ENCODE peak calls at places on chromosomes 13 and 19, in six cellular contexts. S is HepG2, G is H1, F is GM12878, X is GM12891, O is K562. K is an unnamed sample.

GRCh38 chr13:49622174-49622946 is 5.9 kb upstream of the ARL11 start:
- DNase-seq in F (no peak), G (no peak), X (no peak), O (no peak), S (peak; percentile 48), K (no peak)

GRCh38 chr13:59024434-59024833 is 1139.3 kb downstream of the DIAPH3 start:
- DNase-seq in X (no peak), S (no peak), F (no peak), G (no peak), O (no peak), K (no peak)

GRCh38 chr19:32830231-32831014 is 39.1 kb downstream of the SLC7A9 start:
- DNase-seq in F (no peak), O (no peak), S (no peak), G (no peak), X (no peak), K (no peak)

GRCh38 chr13:35988648-35989081 is 142.5 kb downstream of the DCLK1 start:
- DNase-seq in G (no peak), X (no peak), O (no peak), S (no peak), F (no peak), K (no peak)

GRCh38 chr19:41934849-41935374 is 6.7 kb upstream of the ERFL start:
- DNase-seq in G (peak; percentile 62), X (no peak), O (peak; percentile 80), S (peak; percentile 58), F (no peak), K (peak; percentile 84)

GRCh38 chr13:46632171-46632570 is 79.2 kb downstream of the LRCH1 start:
- DNase-seq in G (no peak), O (no peak), S (no peak), X (no peak), F (no peak), K (no peak)

GRCh38 chr19:42281175-42282035 is 12.4 kb downstream of the CIC start:
- DNase-seq in F (no peak), O (peak; percentile 62), G (no peak), S (peak; percentile 76), X (no peak), K (no peak)

GRCh38 chr19:27752530-27753184 is 1460.3 kb downstream of the UQCRFS1 start:
- DNase-seq in X (no peak), G (no peak), O (no peak), F (no peak), S (no peak), K (no peak)

GRCh38 chr13:41505209-41505835 is 48.0 kb downstream of the RGCC start:
- DNase-seq in F (no peak), O (no peak), X (no peak), S (no peak), G (no peak), K (no peak)

GRCh38 chr13:44437356-44438233 is 64.0 kb downstream of the SERP2 start:
- DNase-seq in O (no peak), F (no peak), X (no peak), G (no peak), S (peak; percentile 35), K (no peak)

GRCh38 chr19:35458821-35459391 is 10.8 kb downstream of the FFAR2 start:
- DNase-seq in F (peak; percentile 64), G (no peak), X (no peak), O (no peak), S (peak; percentile 92), K (no peak)

GRCh38 chr13:100608906-100609305 is 20.3 kb upstream of the GGACT start:
- DNase-seq in S (no peak), X (peak; percentile 64), O (peak; percentile 81), G (no peak), F (peak; percentile 17), K (peak; percentile 35)

GRCh38 chr13:111939285-111940278 is 127.4 kb upstream of the SOX1 start:
- DNase-seq in X (no peak), S (no peak), G (no peak), F (no peak), O (no peak), K (no peak)

GRCh38 chr19:54364775-54365257 is at the start of gene LAIR1:
- DNase-seq in G (no peak), X (no peak), S (no peak), O (no peak), F (no peak), K (no peak)

GRCh38 chr13:54433511-54434206 is 1405.0 kb downstream of the OLFM4 start:
- DNase-seq in G (no peak), F (no peak), S (peak; percentile 10), O (no peak), X (no peak), K (no peak)

GRCh38 chr13:75855847-75856246 is 219.7 kb downstream of the LMO7 start:
- DNase-seq in X (no peak), G (no peak), O (no peak), S (no peak), F (no peak), K (no peak)

GRCh38 chr19:46972301-46972700 is 47.3 kb upstream of the NPAS1 start:
- DNase-seq in S (no peak), O (no peak), G (no peak), F (no peak), X (no peak), K (no peak)

GRCh38 chr13:106230450-106230849 is 305.0 kb downstream of the EFNB2 start:
- DNase-seq in S (no peak), X (no peak), F (no peak), G (no peak), O (no peak), K (no peak)

GRCh38 chr13:24505756-24506155 is 6.8 kb downstream of the PARP4 start:
- DNase-seq in F (no peak), G (no peak), S (no peak), O (no peak), X (no peak), K (no peak)

GRCh38 chr19:10252707-10253106 is 693 bp downstream of the MRPL4 start:
- DNase-seq in S (no peak), X (no peak), G (no peak), F (no peak), O (no peak), K (no peak)

GRCh38 chr19:42091300-42092266 is 15.6 kb downstream of the ZNF574 start:
- DNase-seq in G (no peak), O (no peak), X (no peak), S (no peak), F (no peak), K (no peak)

GRCh38 chr19:15532779-15533521 is 24.6 kb downstream of the CYP4F22 start:
- DNase-seq in O (no peak), F (peak; percentile 25), S (no peak), X (no peak), G (no peak), K (no peak)

GRCh38 chr13:100835695-100836094 is 161.1 kb upstream of the TMTC4 start:
- DNase-seq in O (no peak), F (no peak), X (no peak), S (no peak), G (no peak), K (no peak)

GRCh38 chr19:23436944-23437343 is 41.7 kb upstream of the ZNF91 start:
- DNase-seq in F (no peak), O (peak; percentile 11), G (no peak), S (no peak), X (no peak), K (no peak)

DNA sequence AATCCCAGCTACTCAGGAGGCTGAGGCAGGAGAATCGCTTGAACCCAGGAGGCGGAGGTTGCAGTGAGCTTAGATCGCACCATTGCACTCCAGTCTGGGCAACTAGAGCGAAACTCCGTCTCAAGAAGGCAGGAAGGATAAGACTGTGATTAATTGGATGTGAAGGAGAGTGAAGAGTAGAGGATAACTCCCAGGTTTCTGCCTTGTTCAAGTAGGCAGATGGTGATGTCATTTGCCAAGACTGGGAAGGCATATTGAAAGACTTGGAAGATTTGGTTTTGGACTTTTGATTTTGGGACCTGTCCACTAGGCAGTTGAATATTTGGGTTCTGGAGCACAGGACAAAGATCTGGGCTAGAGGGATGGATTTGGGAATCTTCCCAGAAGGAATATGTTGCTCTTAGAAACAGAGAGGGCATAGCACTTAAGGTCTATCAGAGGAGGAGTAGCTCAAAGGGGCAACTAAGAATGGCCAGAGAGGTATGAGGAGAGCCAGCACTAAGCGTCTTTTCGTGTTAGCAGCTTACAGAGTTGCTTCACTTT is 20.0 kb downstream of the GARRE1 start:
- DNase-seq in S (no peak), X (no peak), F (no peak), O (no peak), G (no peak), K (no peak)
- TF ChIP-seq TAF1 in S (no peak), X (no peak), F (no peak), O (no peak), G (no peak), K (no peak)

DNA sequence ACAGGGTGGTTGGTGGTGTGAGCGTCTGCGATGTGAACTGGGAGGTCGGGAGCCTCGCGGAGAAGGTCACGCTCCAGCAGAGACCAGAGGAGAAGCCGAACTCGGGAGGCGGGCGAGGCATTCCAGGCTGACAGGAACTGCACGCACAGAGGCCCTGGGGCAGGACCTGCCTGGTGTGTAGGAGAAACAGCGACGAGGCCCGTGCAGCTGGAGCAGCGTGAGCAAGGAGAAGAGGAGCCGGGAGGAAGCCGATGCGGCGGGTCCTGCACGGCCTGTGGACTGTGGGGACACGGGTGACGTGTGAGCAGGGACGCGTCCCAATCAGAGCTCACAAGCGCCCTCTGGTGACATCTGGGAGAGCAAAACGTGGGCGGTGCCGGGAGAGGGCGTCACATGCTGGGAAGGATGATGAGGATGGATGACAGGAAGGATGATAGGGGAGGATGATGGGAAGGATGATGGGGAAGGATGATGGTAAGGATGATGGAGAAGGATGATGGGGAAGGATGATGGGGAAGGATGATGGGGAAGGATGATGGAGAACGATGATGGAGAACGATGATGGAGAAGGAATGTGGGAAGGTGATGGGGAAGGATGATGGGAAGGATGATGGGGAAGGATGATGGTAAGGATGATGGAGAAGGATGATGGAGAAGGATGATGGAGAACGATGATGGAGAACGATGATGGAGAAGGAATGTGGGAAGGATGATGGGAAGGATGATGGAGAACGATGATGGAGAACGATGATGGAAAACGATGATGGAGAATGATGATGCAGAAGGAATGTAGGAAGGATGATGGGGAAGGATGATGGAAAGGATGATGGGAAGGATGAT is 16.1 kb upstream of the MADCAM1 start:
- DNase-seq in O (peak; percentile 77), G (no peak), F (no peak), X (no peak), S (peak; percentile 63), K (no peak)
- TF ChIP-seq POLR2AphosphoS5 in O (no peak), G (no peak), F (no peak), X (no peak), S (no peak), K (no peak)

DNA sequence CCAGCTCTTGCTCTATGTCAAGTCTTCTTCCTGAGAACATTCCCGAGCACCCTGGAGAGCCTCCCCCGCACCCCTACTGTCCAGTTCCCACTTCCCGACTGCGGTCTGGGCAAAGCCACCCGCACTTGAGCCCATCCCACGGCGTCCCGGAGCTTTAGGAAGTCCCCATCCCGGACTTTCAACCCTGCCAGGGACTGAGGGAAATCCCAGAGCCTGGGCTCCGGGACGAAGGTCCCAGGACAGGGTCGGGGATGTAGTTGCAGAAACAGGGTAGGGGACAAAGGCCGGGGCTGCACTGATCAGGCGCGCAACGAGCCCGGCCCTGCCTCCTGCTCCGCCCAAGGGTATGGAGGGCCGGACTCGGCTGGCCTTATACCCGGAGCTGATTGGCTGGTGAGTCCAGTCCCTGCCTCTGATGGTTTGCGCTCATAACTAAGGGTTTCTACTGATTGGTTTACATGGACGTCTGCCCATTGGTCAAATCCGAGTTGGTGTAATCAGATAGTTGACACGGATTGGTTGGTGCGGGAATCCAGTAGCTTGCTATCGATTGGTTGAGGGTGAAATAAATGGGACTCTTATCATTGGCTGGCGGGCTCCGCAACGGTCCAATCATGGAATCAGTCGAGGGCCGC is 824 bp upstream of the MPND start:
- DNase-seq in X (peak; percentile 84), S (peak; percentile 100), G (peak; percentile 97), F (peak; percentile 100), O (peak; percentile 97), K (peak; percentile 90)
- TF ChIP-seq POLR2A in X (peak; percentile 76), S (peak; percentile 91), G (peak; percentile 93), F (peak; percentile 92), O (peak; percentile 87), K (peak; percentile 88)

GRCh38 chr13:20968745-20969144 is 66.2 kb upstream of the XPO4 start:
- DNase-seq in G (no peak), S (no peak), F (peak; percentile 7), X (no peak), O (no peak), K (no peak)
- TF ChIP-seq TAF1 in G (no peak), S (no peak), F (no peak), X (no peak), O (no peak), K (no peak)